ENCODE peak calls at places on chromosomes 4 and X, in ten cellular contexts. H, R, A, Q, M, F, X, D, C and J are unnamed samples.

GRCh38 chr4:48247142-48247877 is 22.3 kb downstream of the TEC start:
- DNase-seq in M (no peak), H (no peak), A (peak; percentile 31), D (no peak), F (no peak), Q (peak; percentile 32), R (no peak), X (no peak), C (no peak), J (no peak)

GRCh38 chr4:38785901-38786402 is 3.2 kb upstream of the TLR10 start:
- DNase-seq in H (no peak), A (no peak), X (no peak), F (no peak), Q (no peak), R (no peak), D (no peak), M (no peak), C (peak; percentile 13), J (no peak)

GRCh38 chrX:129961180-129962083 is 21.0 kb upstream of the BCORL1 start:
- DNase-seq in Q (no peak), M (peak; percentile 80), C (peak; percentile 9), D (no peak), F (peak; percentile 34), A (no peak), H (peak; percentile 47), X (no peak), R (peak; percentile 39), J (no peak)

GRCh38 chr4:176529574-176529973 is 209.8 kb downstream of the SPCS3 start:
- DNase-seq in X (no peak), A (no peak), Q (no peak), D (no peak), R (no peak), F (no peak), M (no peak), C (no peak), H (no peak), J (no peak)

GRCh38 chrX:150605603-150606002 is 37.2 kb downstream of the MTM1 start:
- DNase-seq in X (no peak), R (no peak), M (no peak), Q (no peak), F (no peak), D (no peak), A (no peak), H (no peak), C (no peak), J (no peak)

GRCh38 chr4:21290562-21290961 is 590.3 kb downstream of the PACRGL start:
- DNase-seq in M (no peak), A (no peak), R (no peak), X (no peak), H (no peak), D (no peak), C (no peak), Q (no peak), F (no peak), J (no peak)

GRCh38 chr4:11489449-11490083 is 60.9 kb upstream of the HS3ST1 start:
- DNase-seq in D (no peak), F (no peak), C (no peak), Q (peak; percentile 3), M (no peak), R (no peak), A (no peak), H (no peak), X (no peak), J (no peak)

GRCh38 chr4:25654971-25655963 is at the start of gene SLC34A2:
- DNase-seq in F (no peak), R (no peak), A (no peak), H (no peak), C (no peak), D (peak; percentile 25), X (no peak), Q (no peak), M (no peak), J (no peak)

GRCh38 chr4:38601244-38601915 is 62.6 kb upstream of the KLF3 start:
- DNase-seq in C (no peak), M (no peak), Q (peak; percentile 21), D (no peak), R (no peak), X (no peak), A (peak; percentile 7), H (no peak), F (no peak), J (no peak)

GRCh38 chrX:88072339-88073030 is 554.9 kb downstream of the KLHL4 start:
- DNase-seq in X (no peak), M (no peak), H (no peak), Q (no peak), R (no peak), D (no peak), F (no peak), C (no peak), A (no peak), J (no peak)

GRCh38 chr4:679571-680083 is 5.3 kb downstream of the MYL5 start:
- DNase-seq in X (no peak), F (no peak), M (no peak), R (no peak), C (no peak), A (no peak), D (no peak), H (no peak), Q (no peak), J (no peak)

GRCh38 chr4:7066493-7066892 is 1.4 kb downstream of the GRPEL1 start:
- DNase-seq in D (no peak), F (no peak), H (no peak), C (no peak), X (no peak), Q (no peak), A (no peak), R (no peak), M (no peak), J (no peak)

GRCh38 chr4:140136509-140136908 is 17.5 kb downstream of the MAML3 start:
- DNase-seq in X (no peak), D (no peak), H (peak; percentile 77), Q (peak; percentile 69), M (no peak), F (no peak), C (no peak), A (no peak), R (no peak), J (no peak)

GRCh38 chr4:35201403-35201802 is 1042.9 kb downstream of the ARAP2 start:
- DNase-seq in R (no peak), H (no peak), C (no peak), D (no peak), X (no peak), A (no peak), M (no peak), F (no peak), Q (no peak), J (no peak)